ENCODE peak calls at places on chromosomes 1 and 21, in four cellular contexts. Z is H1, B is SK-N-SH, M is GM12878. J is an unnamed sample.

GRCh38 chr1:15459771-15460719 is 3.5 kb downstream of the CELA2A start:
- DNase-seq in Z (no peak), M (no peak), B (peak; percentile 60), J (no peak)

GRCh38 chr1:9289724-9290493 is 2.8 kb upstream of the SPSB1 start:
- DNase-seq in M (no peak), Z (no peak), B (no peak), J (peak; percentile 68)

GRCh38 chr21:42524341-42525227 is 10.9 kb downstream of the SLC37A1 start:
- DNase-seq in M (peak; percentile 86), Z (no peak), B (no peak), J (peak; percentile 9)

GRCh38 chr1:75203415-75204277 is 69.5 kb downstream of the LHX8 start:
- DNase-seq in Z (no peak), M (peak; percentile 4), B (peak; percentile 33), J (peak; percentile 40)

GRCh38 chr1:203672354-203672753 is 45.7 kb downstream of the ATP2B4 start:
- DNase-seq in M (no peak), Z (no peak), B (peak; percentile 78), J (no peak)

GRCh38 chr1:46248122-46248920 is 758 bp downstream of the RAD54L start:
- DNase-seq in Z (no peak), M (no peak), B (peak; percentile 55), J (peak; percentile 62)

GRCh38 chr21:17736072-17736471 is 83.1 kb downstream of the C21orf91 start:
- DNase-seq in M (no peak), Z (no peak), B (no peak), J (no peak)

GRCh38 chr1:210938416-210938925 is 195.5 kb downstream of the KCNH1 start:
- DNase-seq in Z (no peak), M (no peak), B (no peak), J (no peak)

GRCh38 chr1:219085082-219085481 is 88.6 kb upstream of the LYPLAL1 start:
- DNase-seq in B (no peak), Z (no peak), M (no peak), J (no peak)

GRCh38 chr1:36597514-36597913 is 114.8 kb upstream of the CSF3R start:
- DNase-seq in Z (no peak), B (no peak), M (no peak), J (no peak)

GRCh38 chr1:246269466-246269865 is 237.6 kb downstream of the SMYD3 start:
- DNase-seq in M (no peak), B (no peak), Z (no peak), J (no peak)

GRCh38 chr1:166350490-166350889 is 183.7 kb upstream of the FAM78B start:
- DNase-seq in M (no peak), Z (no peak), B (peak; percentile 72), J (no peak)

GRCh38 chr1:27026621-27027574 is 14.2 kb upstream of the TENT5B start:
- DNase-seq in M (no peak), B (no peak), Z (no peak), J (no peak)

GRCh38 chr21:41877901-41878830 is 978 bp downstream of the PRDM15 start:
- DNase-seq in Z (no peak), M (no peak), B (peak; percentile 70), J (no peak)

GRCh38 chr1:207866471-207867135 is 44.3 kb downstream of the CD34 start:
- DNase-seq in Z (no peak), M (no peak), B (peak; percentile 60), J (no peak)

GRCh38 chr1:2354511-2355407 is 36.6 kb downstream of the MORN1 start:
- DNase-seq in Z (no peak), M (no peak), B (no peak), J (no peak)

GRCh38 chr1:174789399-174789798 is 210.3 kb upstream of the CACYBP start:
- DNase-seq in B (no peak), Z (no peak), M (peak; percentile 50), J (no peak)

GRCh38 chr1:247487057-247487456 is 29.2 kb upstream of the OR2B11 start:
- DNase-seq in M (peak; percentile 28), Z (no peak), B (peak; percentile 35), J (peak; percentile 20)

GRCh38 chr1:56424744-56425493 is 154.4 kb downstream of the PLPP3 start:
- DNase-seq in Z (no peak), B (no peak), M (no peak), J (peak; percentile 76)

GRCh38 chr1:200435200-200435780 is 25.5 kb upstream of the ZNF281 start:
- DNase-seq in M (no peak), B (no peak), Z (no peak), J (no peak)

GRCh38 chr1:228098323-228098931 is 4.7 kb downstream of the C1orf35 start:
- DNase-seq in M (no peak), B (peak; percentile 8), Z (no peak), J (no peak)

GRCh38 chr1:940121-941026 is 16.7 kb downstream of the SAMD11 start:
- DNase-seq in B (peak; percentile 86), M (no peak), Z (no peak), J (peak; percentile 27)

GRCh38 chr1:112114540-112114939 is 125.1 kb upstream of the KCND3 start:
- DNase-seq in B (no peak), Z (no peak), M (no peak), J (no peak)

GRCh38 chr1:11520531-11521233 is 41.7 kb downstream of the DISP3 start:
- DNase-seq in Z (no peak), M (no peak), B (no peak), J (no peak)

GRCh38 chr1:91070274-91070673 is 48.4 kb upstream of the ZNF644 start:
- DNase-seq in B (no peak), Z (no peak), M (no peak), J (no peak)

GRCh38 chr21:26835027-26835713 is 10.0 kb downstream of the ADAMTS1 start:
- DNase-seq in M (no peak), Z (no peak), B (no peak), J (no peak)

GRCh38 chr1:246280551-246280950 is 226.5 kb downstream of the SMYD3 start:
- DNase-seq in Z (no peak), M (no peak), B (peak; percentile 25), J (peak; percentile 12)

GRCh38 chr1:93701619-93702018 is 20.0 kb upstream of the BCAR3 start:
- DNase-seq in Z (peak; percentile 31), B (peak; percentile 33), M (no peak), J (peak; percentile 53)

GRCh38 chr21:31520506-31521163 is 138.9 kb upstream of the SOD1 start:
- DNase-seq in B (no peak), M (no peak), Z (no peak), J (no peak)

GRCh38 chr1:165856606-165857005 is 29.2 kb downstream of the UCK2 start:
- DNase-seq in B (no peak), M (no peak), Z (no peak), J (no peak)

GRCh38 chr1:222716393-222716792 is 4.0 kb downstream of the BROX start:
- DNase-seq in B (no peak), M (no peak), Z (no peak), J (no peak)

GRCh38 chr1:161374373-161374772 is 6.7 kb upstream of the CFAP126 start:
- DNase-seq in B (peak; percentile 28), M (no peak), Z (no peak), J (peak; percentile 22)

GRCh38 chr1:163063131-163064059 is 5.8 kb upstream of the RGS4 start:
- DNase-seq in Z (no peak), M (no peak), B (no peak), J (no peak)

GRCh38 chr1:78038071-78038470 is 7.7 kb upstream of the GIPC2 start:
- DNase-seq in Z (no peak), B (no peak), M (no peak), J (no peak)

GRCh38 chr1:107793896-107794440 is 171.0 kb downstream of the VAV3 start:
- DNase-seq in M (no peak), B (no peak), Z (no peak), J (no peak)

GRCh38 chr1:234933475-234933874 is 195.2 kb downstream of the TOMM20 start:
- DNase-seq in M (peak; percentile 85), B (no peak), Z (no peak), J (no peak)

GRCh38 chr1:8435569-8436071 is 117.7 kb downstream of the SLC45A1 start:
- DNase-seq in B (no peak), Z (no peak), M (no peak), J (no peak)

GRCh38 chr21:44425307-44425894 is 29.9 kb upstream of the LRRC3 start:
- DNase-seq in M (no peak), Z (no peak), B (no peak), J (no peak)
- TF ChIP-seq TCF12 in M (no peak), Z (no peak), B (no peak), J (no peak)

DNA sequence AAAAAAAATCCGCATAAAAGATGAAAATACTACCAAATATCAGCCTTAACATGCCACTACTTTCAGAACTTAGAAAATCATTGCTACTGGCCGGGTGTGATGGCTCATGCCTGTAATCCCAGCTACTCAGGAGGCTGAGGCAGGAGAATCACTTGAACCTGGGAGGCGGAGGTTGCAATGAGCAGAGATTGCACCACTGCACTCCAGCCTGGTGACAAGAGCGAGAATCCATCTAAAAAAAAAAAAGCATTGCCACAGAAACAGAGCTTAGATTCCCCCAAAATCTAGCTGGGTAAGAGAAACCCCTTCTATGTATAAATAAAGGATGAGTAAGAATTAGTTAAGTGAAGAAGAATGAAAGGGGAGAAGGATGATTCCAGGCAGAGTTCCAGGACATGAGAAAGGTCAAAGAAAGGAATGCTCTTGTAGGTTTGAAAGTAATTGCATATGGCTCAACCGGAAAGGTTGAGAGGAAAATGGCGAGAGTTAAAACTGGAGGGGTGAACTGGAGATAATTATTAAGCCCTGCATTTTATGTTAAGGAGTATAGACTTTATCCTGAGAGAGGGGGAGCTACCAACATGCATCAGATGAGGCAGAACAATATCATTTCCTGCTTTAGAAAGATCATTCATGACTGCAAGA is 19.7 kb upstream of the NRDC start:
- DNase-seq in Z (no peak), B (no peak), M (no peak), J (no peak)
- TF ChIP-seq TCF12 in Z (no peak), B (peak; percentile 81), M (no peak), J (no peak)

GRCh38 chr1:185960377-185961151 is 226.4 kb downstream of the HMCN1 start:
- DNase-seq in Z (no peak), B (no peak), M (no peak), J (no peak)

GRCh38 chr1:185961664-185962063 is 227.5 kb downstream of the HMCN1 start:
- DNase-seq in M (no peak), Z (no peak), B (no peak), J (no peak)

GRCh38 chr1:185957441-185958363 is 223.5 kb downstream of the HMCN1 start:
- DNase-seq in B (no peak), M (no peak), Z (no peak), J (no peak)

GRCh38 chr1:185956881-185957280 is 222.7 kb downstream of the HMCN1 start:
- DNase-seq in B (no peak), Z (no peak), M (no peak), J (no peak)
- TF ChIP-seq TCF12 in B (no peak), Z (no peak), M (no peak), J (no peak)

GRCh38 chr1:23836037-23836436 is 10.8 kb upstream of the HMGCL start:
- DNase-seq in Z (no peak), M (no peak), B (no peak), J (no peak)

GRCh38 chr1:23843644-23844043 is 18.4 kb upstream of the HMGCL start:
- DNase-seq in B (no peak), M (no peak), Z (no peak), J (no peak)

GRCh38 chr1:23838401-23838866 is 13.2 kb upstream of the HMGCL start:
- DNase-seq in Z (no peak), B (peak; percentile 88), M (peak; percentile 28), J (peak; percentile 45)

DNA sequence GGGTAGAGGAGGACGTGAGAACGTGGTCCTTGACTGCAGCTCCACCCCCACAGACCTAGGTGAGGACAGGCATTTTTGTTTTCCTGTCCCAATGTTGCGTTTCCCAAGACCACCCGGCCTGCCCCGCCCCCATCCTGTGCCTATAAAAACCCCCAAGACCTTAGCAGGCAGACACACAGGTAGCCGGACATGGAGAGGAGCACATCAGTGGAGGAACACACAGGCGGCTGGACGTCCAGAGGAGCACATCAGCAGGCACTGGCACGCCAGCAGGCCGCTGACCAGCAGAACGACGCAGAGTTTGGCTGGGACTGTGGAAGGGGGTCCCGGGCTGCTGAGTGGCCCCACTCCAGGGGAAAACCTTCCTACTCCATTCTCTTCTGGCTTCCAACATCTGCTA is 12.7 kb upstream of the HMGCL start:
- DNase-seq in B (no peak), Z (no peak), M (no peak), J (no peak)
- TF ChIP-seq TCF12 in B (no peak), Z (no peak), M (no peak), J (no peak)

J was measured in HepG2.